ENCODE peak calls at places on chromosomes 11 and 22, in nine cellular contexts. One of them, this sample, is unnamed.
A peak's percentile ranks its signal among the peaks of the same experiment; 100 is the strongest.

GRCh38 chr11:86553322-86553721 is 119.1 kb downstream of the ME3 start:
- DNase-seq in colonic mucosa: peak; percentile 65
- DNase-seq in lower lobe of right lung: no peak
- DNase-seq in GM13976: no peak
- DNase-seq in tibial artery: no peak
- DNase-seq in uterus: no peak
- DNase-seq in fibroblast of mammary gland: no peak
- DNase-seq in BJ: no peak
- DNase-seq in cardiac fibroblast: no peak
- DNase-seq in this sample: no peak

GRCh38 chr11:33168605-33169240 is 7.4 kb upstream of the CSTF3 start:
- DNase-seq in colonic mucosa: no peak
- DNase-seq in lower lobe of right lung: no peak
- DNase-seq in GM13976: no peak
- DNase-seq in tibial artery: no peak
- DNase-seq in uterus: no peak
- DNase-seq in fibroblast of mammary gland: no peak
- DNase-seq in BJ: peak; percentile 37
- DNase-seq in cardiac fibroblast: peak; percentile 47
- DNase-seq in this sample: no peak

GRCh38 chr11:129590753-129591475 is 215.3 kb downstream of the BARX2 start:
- DNase-seq in colonic mucosa: no peak
- DNase-seq in lower lobe of right lung: no peak
- DNase-seq in GM13976: no peak
- DNase-seq in tibial artery: no peak
- DNase-seq in uterus: no peak
- DNase-seq in fibroblast of mammary gland: no peak
- DNase-seq in BJ: no peak
- DNase-seq in cardiac fibroblast: no peak
- DNase-seq in this sample: no peak

GRCh38 chr11:95443386-95443785 is 212.4 kb upstream of the SESN3 start:
- DNase-seq in colonic mucosa: no peak
- DNase-seq in lower lobe of right lung: no peak
- DNase-seq in GM13976: peak; percentile 53
- DNase-seq in tibial artery: no peak
- DNase-seq in uterus: no peak
- DNase-seq in fibroblast of mammary gland: no peak
- DNase-seq in BJ: no peak
- DNase-seq in cardiac fibroblast: no peak
- DNase-seq in this sample: no peak

GRCh38 chr11:48538991-48539390 is 50.4 kb downstream of the OR4A47 start:
- DNase-seq in colonic mucosa: no peak
- DNase-seq in lower lobe of right lung: no peak
- DNase-seq in GM13976: no peak
- DNase-seq in tibial artery: no peak
- DNase-seq in uterus: no peak
- DNase-seq in fibroblast of mammary gland: no peak
- DNase-seq in BJ: no peak
- DNase-seq in cardiac fibroblast: no peak
- DNase-seq in this sample: no peak

GRCh38 chr11:11535611-11536010 is 86.2 kb downstream of the GALNT18 start:
- DNase-seq in colonic mucosa: no peak
- DNase-seq in lower lobe of right lung: no peak
- DNase-seq in GM13976: no peak
- DNase-seq in tibial artery: no peak
- DNase-seq in uterus: no peak
- DNase-seq in fibroblast of mammary gland: no peak
- DNase-seq in BJ: no peak
- DNase-seq in cardiac fibroblast: no peak
- DNase-seq in this sample: no peak

GRCh38 chr11:119207607-119208006 is 1.5 kb downstream of the CBL start:
- DNase-seq in colonic mucosa: no peak
- DNase-seq in lower lobe of right lung: no peak
- DNase-seq in GM13976: no peak
- DNase-seq in tibial artery: no peak
- DNase-seq in uterus: no peak
- DNase-seq in fibroblast of mammary gland: no peak
- DNase-seq in BJ: no peak
- DNase-seq in cardiac fibroblast: no peak
- DNase-seq in this sample: no peak

GRCh38 chr11:15509082-15509481 is 394.4 kb downstream of the INSC start:
- DNase-seq in colonic mucosa: no peak
- DNase-seq in lower lobe of right lung: no peak
- DNase-seq in GM13976: no peak
- DNase-seq in tibial artery: no peak
- DNase-seq in uterus: no peak
- DNase-seq in fibroblast of mammary gland: no peak
- DNase-seq in BJ: no peak
- DNase-seq in cardiac fibroblast: no peak
- DNase-seq in this sample: no peak

GRCh38 chr22:45781941-45782340 is 110.3 kb downstream of the ATXN10 start:
- DNase-seq in colonic mucosa: no peak
- DNase-seq in lower lobe of right lung: no peak
- DNase-seq in GM13976: no peak
- DNase-seq in tibial artery: no peak
- DNase-seq in uterus: no peak
- DNase-seq in fibroblast of mammary gland: peak; percentile 17
- DNase-seq in BJ: no peak
- DNase-seq in cardiac fibroblast: no peak
- DNase-seq in this sample: no peak

GRCh38 chr11:72238492-72239295 is 5.3 kb downstream of the PHOX2A start:
- DNase-seq in colonic mucosa: no peak
- DNase-seq in lower lobe of right lung: no peak
- DNase-seq in GM13976: no peak
- DNase-seq in tibial artery: no peak
- DNase-seq in uterus: no peak
- DNase-seq in fibroblast of mammary gland: no peak
- DNase-seq in BJ: no peak
- DNase-seq in cardiac fibroblast: no peak
- DNase-seq in this sample: no peak

GRCh38 chr11:65501005-65501529 is 2.2 kb downstream of the MALAT1 start:
- DNase-seq in colonic mucosa: no peak
- DNase-seq in lower lobe of right lung: no peak
- DNase-seq in GM13976: no peak
- DNase-seq in tibial artery: no peak
- DNase-seq in uterus: no peak
- DNase-seq in fibroblast of mammary gland: peak; percentile 47
- DNase-seq in BJ: no peak
- DNase-seq in cardiac fibroblast: no peak
- DNase-seq in this sample: no peak

GRCh38 chr22:46634011-46634699 is 14.0 kb downstream of the GRAMD4 start:
- DNase-seq in colonic mucosa: no peak
- DNase-seq in lower lobe of right lung: no peak
- DNase-seq in GM13976: no peak
- DNase-seq in tibial artery: no peak
- DNase-seq in uterus: no peak
- DNase-seq in fibroblast of mammary gland: no peak
- DNase-seq in BJ: no peak
- DNase-seq in cardiac fibroblast: no peak
- DNase-seq in this sample: no peak

GRCh38 chr11:104198576-104198975 is 34.6 kb upstream of the PDGFD start:
- DNase-seq in colonic mucosa: no peak
- DNase-seq in lower lobe of right lung: no peak
- DNase-seq in GM13976: no peak
- DNase-seq in tibial artery: no peak
- DNase-seq in uterus: no peak
- DNase-seq in fibroblast of mammary gland: peak; percentile 49
- DNase-seq in BJ: no peak
- DNase-seq in cardiac fibroblast: peak; percentile 23
- DNase-seq in this sample: no peak

GRCh38 chr11:13970986-13971385 is 8.5 kb downstream of the SPON1 start:
- DNase-seq in colonic mucosa: peak; percentile 81
- DNase-seq in lower lobe of right lung: no peak
- DNase-seq in GM13976: no peak
- DNase-seq in tibial artery: no peak
- DNase-seq in uterus: no peak
- DNase-seq in fibroblast of mammary gland: peak; percentile 30
- DNase-seq in BJ: no peak
- DNase-seq in cardiac fibroblast: peak; percentile 28
- DNase-seq in this sample: no peak

GRCh38 chr11:120168960-120169681 is 31.2 kb upstream of the TRIM29 start:
- DNase-seq in colonic mucosa: peak; percentile 73
- DNase-seq in lower lobe of right lung: peak; percentile 74
- DNase-seq in GM13976: peak; percentile 87
- DNase-seq in tibial artery: no peak
- DNase-seq in uterus: no peak
- DNase-seq in fibroblast of mammary gland: peak; percentile 50
- DNase-seq in BJ: no peak
- DNase-seq in cardiac fibroblast: peak; percentile 69
- DNase-seq in this sample: no peak

GRCh38 chr22:27150530-27150909 is 493.1 kb downstream of the MIAT start:
- DNase-seq in colonic mucosa: no peak
- DNase-seq in lower lobe of right lung: no peak
- DNase-seq in GM13976: no peak
- DNase-seq in tibial artery: peak; percentile 30
- DNase-seq in uterus: no peak
- DNase-seq in fibroblast of mammary gland: no peak
- DNase-seq in BJ: no peak
- DNase-seq in cardiac fibroblast: no peak
- DNase-seq in this sample: peak; percentile 83

GRCh38 chr11:2444301-2445106 is at the start of the genes KCNQ1 and TRPM5:
- DNase-seq in colonic mucosa: peak; percentile 85
- DNase-seq in lower lobe of right lung: peak; percentile 86
- DNase-seq in GM13976: peak; percentile 80
- DNase-seq in tibial artery: no peak
- DNase-seq in uterus: no peak
- DNase-seq in fibroblast of mammary gland: no peak
- DNase-seq in BJ: no peak
- DNase-seq in cardiac fibroblast: no peak
- DNase-seq in this sample: peak; percentile 61

GRCh38 chr11:95148938-95149337 is 59.3 kb downstream of the ENDOD1 start:
- DNase-seq in colonic mucosa: no peak
- DNase-seq in lower lobe of right lung: no peak
- DNase-seq in GM13976: no peak
- DNase-seq in tibial artery: no peak
- DNase-seq in uterus: no peak
- DNase-seq in fibroblast of mammary gland: no peak
- DNase-seq in BJ: no peak
- DNase-seq in cardiac fibroblast: no peak
- DNase-seq in this sample: no peak

GRCh38 chr11:108568183-108568858 is 25.2 kb downstream of the EXPH5 start:
- DNase-seq in colonic mucosa: no peak
- DNase-seq in lower lobe of right lung: no peak
- DNase-seq in GM13976: no peak
- DNase-seq in tibial artery: no peak
- DNase-seq in uterus: no peak
- DNase-seq in fibroblast of mammary gland: no peak
- DNase-seq in BJ: no peak
- DNase-seq in cardiac fibroblast: no peak
- DNase-seq in this sample: no peak

DNA sequence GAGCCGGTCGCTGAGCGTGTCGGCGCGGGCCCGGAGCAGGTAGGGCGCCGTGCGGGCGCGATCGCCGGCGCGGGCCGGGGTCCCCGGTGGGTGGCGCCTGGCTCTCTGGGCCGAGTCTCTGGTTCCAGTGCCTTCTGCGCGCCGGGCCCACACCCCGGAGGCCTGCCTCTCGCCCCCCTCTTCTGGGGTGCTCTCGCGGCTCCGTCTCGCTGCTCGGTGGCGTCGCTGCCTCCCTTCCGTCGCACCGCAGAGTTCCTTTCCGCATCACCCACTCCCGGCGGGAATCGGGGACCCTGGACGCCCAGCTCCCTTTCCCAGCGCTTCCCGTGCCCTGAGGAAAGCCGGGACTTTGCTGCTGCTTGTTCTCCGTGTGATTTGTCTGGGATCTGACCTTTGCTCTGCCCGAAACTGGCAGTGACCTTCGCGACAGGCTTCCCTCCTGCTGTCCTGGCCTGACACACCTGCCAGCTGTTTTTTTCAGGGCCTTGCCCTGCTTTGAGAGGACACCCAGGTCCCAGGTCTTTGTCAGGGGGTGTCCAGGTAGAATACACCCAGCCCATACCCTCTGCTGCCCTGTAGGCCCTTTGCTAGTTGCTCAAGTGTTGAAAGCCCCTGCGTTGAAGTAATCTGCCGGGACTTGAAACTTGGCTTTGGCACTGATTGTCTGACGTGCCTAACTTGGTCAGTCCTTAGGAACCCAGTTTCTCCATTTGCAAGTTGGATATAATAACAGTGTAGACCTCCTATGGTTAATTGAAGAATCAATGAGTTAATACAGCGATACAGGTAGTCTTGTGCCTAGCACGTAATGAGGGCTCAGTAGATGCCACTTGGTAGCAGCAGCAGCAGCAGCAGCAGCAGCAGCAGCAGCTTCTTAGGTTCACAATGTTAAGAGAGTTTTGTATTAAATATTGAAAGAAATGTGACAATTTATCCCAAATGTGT is 791 bp downstream of the FDX1 start:
- DNase-seq in colonic mucosa: peak; percentile 75
- DNase-seq in lower lobe of right lung: no peak
- DNase-seq in GM13976: peak; percentile 54
- DNase-seq in tibial artery: peak; percentile 24
- DNase-seq in uterus: no peak
- DNase-seq in fibroblast of mammary gland: peak; percentile 48
- DNase-seq in BJ: no peak
- DNase-seq in cardiac fibroblast: peak; percentile 61
- DNase-seq in this sample: no peak
- TF ChIP-seq CTCF in colonic mucosa: no peak
- TF ChIP-seq CTCF in lower lobe of right lung: no peak
- TF ChIP-seq CTCF in GM13976: no peak
- TF ChIP-seq CTCF in tibial artery: no peak
- TF ChIP-seq CTCF in uterus: no peak
- TF ChIP-seq CTCF in fibroblast of mammary gland: no peak
- TF ChIP-seq CTCF in BJ: no peak
- TF ChIP-seq CTCF in cardiac fibroblast: no peak
- TF ChIP-seq CTCF in this sample: peak; percentile 39

GRCh38 chr11:112364962-112365481 is 104.4 kb upstream of the PLET1 start:
- DNase-seq in colonic mucosa: no peak
- DNase-seq in lower lobe of right lung: no peak
- DNase-seq in GM13976: no peak
- DNase-seq in tibial artery: no peak
- DNase-seq in uterus: peak; percentile 79
- DNase-seq in fibroblast of mammary gland: peak; percentile 93
- DNase-seq in BJ: peak; percentile 88
- DNase-seq in cardiac fibroblast: peak; percentile 63
- DNase-seq in this sample: no peak
- TF ChIP-seq CTCF in colonic mucosa: no peak
- TF ChIP-seq CTCF in lower lobe of right lung: no peak
- TF ChIP-seq CTCF in GM13976: no peak
- TF ChIP-seq CTCF in tibial artery: no peak
- TF ChIP-seq CTCF in uterus: no peak
- TF ChIP-seq CTCF in fibroblast of mammary gland: no peak
- TF ChIP-seq CTCF in BJ: no peak
- TF ChIP-seq CTCF in cardiac fibroblast: no peak
- TF ChIP-seq CTCF in this sample: no peak

GRCh38 chr22:39508393-39508792 is 6.3 kb downstream of the MIEF1 start:
- DNase-seq in colonic mucosa: no peak
- DNase-seq in lower lobe of right lung: no peak
- DNase-seq in GM13976: no peak
- DNase-seq in tibial artery: no peak
- DNase-seq in uterus: no peak
- DNase-seq in fibroblast of mammary gland: no peak
- DNase-seq in BJ: no peak
- DNase-seq in cardiac fibroblast: no peak
- DNase-seq in this sample: no peak
- TF ChIP-seq CTCF in colonic mucosa: no peak
- TF ChIP-seq CTCF in lower lobe of right lung: no peak
- TF ChIP-seq CTCF in GM13976: no peak
- TF ChIP-seq CTCF in tibial artery: no peak
- TF ChIP-seq CTCF in uterus: no peak
- TF ChIP-seq CTCF in fibroblast of mammary gland: no peak
- TF ChIP-seq CTCF in BJ: no peak
- TF ChIP-seq CTCF in cardiac fibroblast: no peak
- TF ChIP-seq CTCF in this sample: no peak

GRCh38 chr11:112584674-112585073 is 324.0 kb upstream of the PLET1 start:
- DNase-seq in colonic mucosa: no peak
- DNase-seq in lower lobe of right lung: no peak
- DNase-seq in GM13976: no peak
- DNase-seq in tibial artery: no peak
- DNase-seq in uterus: no peak
- DNase-seq in fibroblast of mammary gland: no peak
- DNase-seq in BJ: no peak
- DNase-seq in cardiac fibroblast: no peak
- DNase-seq in this sample: no peak
- TF ChIP-seq CTCF in colonic mucosa: no peak
- TF ChIP-seq CTCF in lower lobe of right lung: no peak
- TF ChIP-seq CTCF in GM13976: no peak
- TF ChIP-seq CTCF in tibial artery: no peak
- TF ChIP-seq CTCF in uterus: no peak
- TF ChIP-seq CTCF in fibroblast of mammary gland: no peak
- TF ChIP-seq CTCF in BJ: no peak
- TF ChIP-seq CTCF in cardiac fibroblast: no peak
- TF ChIP-seq CTCF in this sample: no peak